ENCODE peak calls at places on chromosomes 12 and 14, in six cellular contexts. One of them, this sample, is unnamed.

GRCh38 chr14:105919458-105920150 is 393.2 kb downstream of the TMEM121 start:
- DNase-seq in GM12878: no peak
- DNase-seq in H1: no peak
- DNase-seq in K562: peak
- DNase-seq in HepG2: no peak
- DNase-seq in GM12892: no peak
- DNase-seq in this sample: no peak

GRCh38 chr12:116062698-116063097 is 214.8 kb downstream of the MED13L start:
- DNase-seq in GM12878: no peak
- DNase-seq in H1: no peak
- DNase-seq in K562: no peak
- DNase-seq in HepG2: no peak
- DNase-seq in GM12892: no peak
- DNase-seq in this sample: no peak

GRCh38 chr12:48193623-48194022 is 9.5 kb downstream of the OR10AD1 start:
- DNase-seq in GM12878: no peak
- DNase-seq in H1: no peak
- DNase-seq in K562: no peak
- DNase-seq in HepG2: no peak
- DNase-seq in GM12892: no peak
- DNase-seq in this sample: no peak

GRCh38 chr12:89514751-89515150 is 9.8 kb downstream of the GALNT4 start:
- DNase-seq in GM12878: no peak
- DNase-seq in H1: no peak
- DNase-seq in K562: no peak
- DNase-seq in HepG2: no peak
- DNase-seq in GM12892: no peak
- DNase-seq in this sample: no peak

GRCh38 chr14:78448483-78449094 is 278.4 kb downstream of the NRXN3 start:
- DNase-seq in GM12878: peak
- DNase-seq in H1: peak
- DNase-seq in K562: peak
- DNase-seq in HepG2: peak
- DNase-seq in GM12892: peak
- DNase-seq in this sample: peak

GRCh38 chr12:95658386-95658785 is 107.1 kb upstream of the USP44 start:
- DNase-seq in GM12878: no peak
- DNase-seq in H1: no peak
- DNase-seq in K562: no peak
- DNase-seq in HepG2: no peak
- DNase-seq in GM12892: no peak
- DNase-seq in this sample: no peak

GRCh38 chr14:81565441-81566290 is 32.0 kb upstream of the SEL1L start:
- DNase-seq in GM12878: no peak
- DNase-seq in H1: no peak
- DNase-seq in K562: peak
- DNase-seq in HepG2: peak
- DNase-seq in GM12892: no peak
- DNase-seq in this sample: peak

GRCh38 chr12:122306407-122306806 is 40.1 kb upstream of the VPS33A start:
- DNase-seq in GM12878: no peak
- DNase-seq in H1: peak
- DNase-seq in K562: peak
- DNase-seq in HepG2: peak
- DNase-seq in GM12892: no peak
- DNase-seq in this sample: no peak

GRCh38 chr12:9049520-9050133 is 60.3 kb downstream of the KLRG1 start:
- DNase-seq in GM12878: no peak
- DNase-seq in H1: no peak
- DNase-seq in K562: peak
- DNase-seq in HepG2: peak
- DNase-seq in GM12892: no peak
- DNase-seq in this sample: no peak

GRCh38 chr12:104682790-104683279 is 226.1 kb downstream of the CHST11 start:
- DNase-seq in GM12878: peak
- DNase-seq in H1: no peak
- DNase-seq in K562: no peak
- DNase-seq in HepG2: no peak
- DNase-seq in GM12892: peak
- DNase-seq in this sample: peak

GRCh38 chr14:73457935-73458218 is 469 bp downstream of the NUMB start:
- DNase-seq in GM12878: no peak
- DNase-seq in H1: no peak
- DNase-seq in K562: no peak
- DNase-seq in HepG2: no peak
- DNase-seq in GM12892: no peak
- DNase-seq in this sample: no peak

GRCh38 chr12:21771311-21771710 is 3.2 kb downstream of the KCNJ8 start:
- DNase-seq in GM12878: no peak
- DNase-seq in H1: no peak
- DNase-seq in K562: no peak
- DNase-seq in HepG2: no peak
- DNase-seq in GM12892: no peak
- DNase-seq in this sample: no peak

GRCh38 chr12:107461222-107461980 is 224.2 kb upstream of the PWP1 start:
- DNase-seq in GM12878: no peak
- DNase-seq in H1: no peak
- DNase-seq in K562: no peak
- DNase-seq in HepG2: no peak
- DNase-seq in GM12892: no peak
- DNase-seq in this sample: no peak

GRCh38 chr12:124665516-124665915 is 98.1 kb upstream of the NCOR2 start:
- DNase-seq in GM12878: no peak
- DNase-seq in H1: no peak
- DNase-seq in K562: no peak
- DNase-seq in HepG2: no peak
- DNase-seq in GM12892: no peak
- DNase-seq in this sample: no peak

GRCh38 chr14:93103392-93104080 is 12.2 kb downstream of the ITPK1 start:
- DNase-seq in GM12878: peak
- DNase-seq in H1: no peak
- DNase-seq in K562: no peak
- DNase-seq in HepG2: no peak
- DNase-seq in GM12892: peak
- DNase-seq in this sample: peak

GRCh38 chr12:115023279-115023678 is 339.3 kb upstream of the TBX3 start:
- DNase-seq in GM12878: no peak
- DNase-seq in H1: no peak
- DNase-seq in K562: no peak
- DNase-seq in HepG2: no peak
- DNase-seq in GM12892: no peak
- DNase-seq in this sample: no peak

GRCh38 chr12:53733051-53733812 is 6.0 kb upstream of the CALCOCO1 start:
- DNase-seq in GM12878: no peak
- DNase-seq in H1: no peak
- DNase-seq in K562: no peak
- DNase-seq in HepG2: no peak
- DNase-seq in GM12892: no peak
- DNase-seq in this sample: no peak

GRCh38 chr14:56202256-56202655 is 84.0 kb downstream of the PELI2 start:
- DNase-seq in GM12878: no peak
- DNase-seq in H1: no peak
- DNase-seq in K562: no peak
- DNase-seq in HepG2: no peak
- DNase-seq in GM12892: no peak
- DNase-seq in this sample: no peak

GRCh38 chr14:34460841-34461240 is 1.2 kb downstream of the SPTSSA start:
- DNase-seq in GM12878: no peak
- DNase-seq in H1: no peak
- DNase-seq in K562: no peak
- DNase-seq in HepG2: peak
- DNase-seq in GM12892: no peak
- DNase-seq in this sample: no peak

GRCh38 chr12:6821674-6822433 is at the start of gene GPR162:
- DNase-seq in GM12878: no peak
- DNase-seq in H1: no peak
- DNase-seq in K562: peak
- DNase-seq in HepG2: no peak
- DNase-seq in GM12892: peak
- DNase-seq in this sample: no peak

GRCh38 chr14:68793734-68794129 is 865 bp upstream of the ZFP36L1 start:
- DNase-seq in GM12878: no peak
- DNase-seq in H1: no peak
- DNase-seq in K562: peak
- DNase-seq in HepG2: no peak
- DNase-seq in GM12892: no peak
- DNase-seq in this sample: no peak

GRCh38 chr12:120254809-120255208 is 10.7 kb downstream of the PXN start:
- DNase-seq in GM12878: no peak
- DNase-seq in H1: no peak
- DNase-seq in K562: no peak
- DNase-seq in HepG2: no peak
- DNase-seq in GM12892: no peak
- DNase-seq in this sample: no peak

GRCh38 chr12:113853491-113853890 is 112.6 kb downstream of the RBM19 start:
- DNase-seq in GM12878: no peak
- DNase-seq in H1: no peak
- DNase-seq in K562: no peak
- DNase-seq in HepG2: no peak
- DNase-seq in GM12892: no peak
- DNase-seq in this sample: no peak

GRCh38 chr14:102827716-102828115 is 50.5 kb downstream of the TRAF3 start:
- DNase-seq in GM12878: no peak
- DNase-seq in H1: no peak
- DNase-seq in K562: no peak
- DNase-seq in HepG2: no peak
- DNase-seq in GM12892: no peak
- DNase-seq in this sample: no peak

GRCh38 chr12:116384629-116385485 is 107.4 kb upstream of the MED13L start:
- DNase-seq in GM12878: no peak
- DNase-seq in H1: no peak
- DNase-seq in K562: peak
- DNase-seq in HepG2: no peak
- DNase-seq in GM12892: no peak
- DNase-seq in this sample: peak

GRCh38 chr14:61438497-61438859 is 117.1 kb downstream of the PRKCH start:
- DNase-seq in GM12878: peak
- DNase-seq in H1: no peak
- DNase-seq in K562: no peak
- DNase-seq in HepG2: no peak
- DNase-seq in GM12892: no peak
- DNase-seq in this sample: no peak
- TF ChIP-seq TAF1 in GM12878: no peak
- TF ChIP-seq TAF1 in H1: no peak
- TF ChIP-seq TAF1 in K562: no peak
- TF ChIP-seq TAF1 in HepG2: no peak
- TF ChIP-seq TAF1 in GM12892: no peak
- TF ChIP-seq TAF1 in this sample: no peak

DNA sequence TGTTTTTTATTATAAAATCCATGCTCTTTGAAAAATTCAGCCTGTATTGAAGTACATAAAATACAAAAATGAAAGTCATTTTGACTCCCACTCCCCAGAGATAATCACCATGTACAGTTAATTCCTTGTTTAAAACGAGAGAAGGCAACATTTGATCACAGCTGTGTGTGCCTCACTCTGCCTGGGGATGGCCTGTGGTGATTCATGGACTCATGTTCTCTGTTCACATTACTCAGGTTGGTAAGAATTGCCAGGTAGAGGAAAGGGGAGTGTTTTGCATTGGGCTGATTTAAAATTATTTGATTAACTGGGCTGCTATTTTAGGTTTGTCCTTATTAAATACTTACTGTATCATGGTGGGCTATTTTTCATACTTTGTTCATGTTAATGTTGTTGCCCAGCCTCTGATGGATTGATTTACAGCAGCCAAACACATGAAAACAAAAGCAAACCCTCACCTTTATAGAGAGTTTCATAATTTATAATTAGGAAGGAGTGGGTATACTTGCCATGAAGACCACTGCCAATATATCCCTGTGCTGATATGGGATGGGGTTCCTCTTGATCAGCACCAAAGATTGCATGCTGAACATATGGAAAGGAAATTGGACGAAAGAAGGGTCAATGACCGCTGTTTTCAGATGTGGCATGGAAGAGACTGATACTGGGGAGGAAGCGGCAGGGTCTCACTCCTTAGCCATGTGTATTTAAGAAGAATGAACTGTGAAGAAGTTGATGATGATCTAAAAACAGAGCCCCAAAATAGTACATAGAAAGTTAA is 3.0 kb downstream of the ZBTB1 start:
- DNase-seq in GM12878: no peak
- DNase-seq in H1: no peak
- DNase-seq in K562: no peak
- DNase-seq in HepG2: no peak
- DNase-seq in GM12892: no peak
- DNase-seq in this sample: no peak
- TF ChIP-seq POLR2A in GM12878: no peak
- TF ChIP-seq POLR2A in H1: no peak
- TF ChIP-seq POLR2A in K562: no peak
- TF ChIP-seq POLR2A in HepG2: no peak
- TF ChIP-seq POLR2A in GM12892: no peak
- TF ChIP-seq POLR2A in this sample: no peak

GRCh38 chr14:104723651-104724406 is at the start of gene ADSS1:
- DNase-seq in GM12878: no peak
- DNase-seq in H1: no peak
- DNase-seq in K562: peak
- DNase-seq in HepG2: peak
- DNase-seq in GM12892: peak
- DNase-seq in this sample: peak
- TF ChIP-seq TAF1 in GM12878: no peak
- TF ChIP-seq TAF1 in H1: peak
- TF ChIP-seq TAF1 in K562: peak
- TF ChIP-seq TAF1 in HepG2: peak
- TF ChIP-seq TAF1 in GM12892: no peak
- TF ChIP-seq TAF1 in this sample: no peak

GRCh38 chr14:91202234-91202974 is 42.1 kb downstream of the GPR68 start:
- DNase-seq in GM12878: no peak
- DNase-seq in H1: no peak
- DNase-seq in K562: peak
- DNase-seq in HepG2: no peak
- DNase-seq in GM12892: no peak
- DNase-seq in this sample: no peak

GRCh38 chr14:91211017-91211416 is 33.5 kb downstream of the GPR68 start:
- DNase-seq in GM12878: no peak
- DNase-seq in H1: no peak
- DNase-seq in K562: no peak
- DNase-seq in HepG2: no peak
- DNase-seq in GM12892: no peak
- DNase-seq in this sample: no peak

GRCh38 chr14:91207008-91207407 is 37.5 kb downstream of the GPR68 start:
- DNase-seq in GM12878: no peak
- DNase-seq in H1: no peak
- DNase-seq in K562: no peak
- DNase-seq in HepG2: no peak
- DNase-seq in GM12892: no peak
- DNase-seq in this sample: no peak

GRCh38 chr14:91204657-91205056 is 39.8 kb downstream of the GPR68 start:
- DNase-seq in GM12878: no peak
- DNase-seq in H1: no peak
- DNase-seq in K562: no peak
- DNase-seq in HepG2: no peak
- DNase-seq in GM12892: no peak
- DNase-seq in this sample: no peak

DNA sequence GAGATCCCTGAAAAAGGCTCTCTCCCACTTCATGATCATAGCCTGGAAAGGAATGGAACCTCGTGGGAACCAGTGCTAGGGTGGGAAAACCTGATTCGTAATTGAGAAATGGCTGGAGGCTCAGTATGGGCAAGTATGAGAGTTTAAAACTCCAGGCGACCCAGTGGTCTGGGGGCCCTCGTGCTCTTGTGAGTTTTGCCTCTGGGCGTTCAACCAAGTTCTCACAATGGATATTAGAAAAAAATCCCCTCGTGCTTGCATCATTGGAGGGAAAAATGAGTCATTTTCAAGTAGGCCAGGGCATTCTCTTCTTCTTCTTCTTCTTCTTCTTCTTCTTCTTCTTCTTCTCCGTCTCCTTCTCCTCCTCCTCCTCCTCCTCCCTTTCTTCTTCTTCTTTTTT is 39.1 kb downstream of the GPR68 start:
- DNase-seq in GM12878: no peak
- DNase-seq in H1: no peak
- DNase-seq in K562: no peak
- DNase-seq in HepG2: no peak
- DNase-seq in GM12892: no peak
- DNase-seq in this sample: no peak
- TF ChIP-seq POLR2A in GM12878: no peak
- TF ChIP-seq POLR2A in H1: no peak
- TF ChIP-seq POLR2A in K562: no peak
- TF ChIP-seq POLR2A in HepG2: no peak
- TF ChIP-seq POLR2A in GM12892: no peak
- TF ChIP-seq POLR2A in this sample: no peak

This sample was measured in GM12891.